ENCODE peak calls at places on chromosomes 3 and 15, in seven cellular contexts. V, Q, R, P, G, X and B are unnamed samples.

GRCh38 chr3:194244167-194244566 is 107.0 kb downstream of the CPN2 start:
- DNase-seq in V (no peak), Q (no peak), R (no peak), P (no peak), G (no peak), X (no peak), B (no peak)

GRCh38 chr3:46671541-46672348 is 21.7 kb downstream of the ALS2CL start:
- DNase-seq in V (no peak), Q (no peak), R (no peak), P (no peak), G (no peak), X (no peak), B (no peak)

GRCh38 chr3:14772533-14773138 is 46.1 kb upstream of the FGD5 start:
- DNase-seq in V (no peak), Q (no peak), R (no peak), P (no peak), G (no peak), X (no peak), B (no peak)

GRCh38 chr15:55694652-55695150 is 48.3 kb downstream of the PRTG start:
- DNase-seq in V (no peak), Q (no peak), R (peak; percentile 44), P (no peak), G (no peak), X (peak; percentile 28), B (no peak)

GRCh38 chr3:174253221-174253620 is 605.9 kb upstream of the NAALADL2 start:
- DNase-seq in V (no peak), Q (no peak), R (no peak), P (no peak), G (no peak), X (no peak), B (no peak)

GRCh38 chr15:60369696-60370095 is 28.1 kb downstream of the ANXA2 start:
- DNase-seq in V (no peak), Q (no peak), R (no peak), P (no peak), G (no peak), X (no peak), B (no peak)

GRCh38 chr3:172680684-172681083 is 30.2 kb downstream of the NCEH1 start:
- DNase-seq in V (no peak), Q (no peak), R (no peak), P (no peak), G (no peak), X (no peak), B (no peak)

GRCh38 chr3:171328419-171329082 is 131.7 kb downstream of the TNIK start:
- DNase-seq in V (no peak), Q (no peak), R (no peak), P (peak; percentile 39), G (peak; percentile 39), X (no peak), B (peak; percentile 4)

GRCh38 chr3:184361532-184361931 is at the start of the genes CLCN2 and POLR2H:
- DNase-seq in V (peak; percentile 65), Q (no peak), R (peak; percentile 87), P (peak; percentile 79), G (peak; percentile 69), X (peak; percentile 55), B (peak; percentile 51)

GRCh38 chr15:50164458-50164857 is 17.5 kb upstream of the SLC27A2 start:
- DNase-seq in V (no peak), Q (no peak), R (no peak), P (no peak), G (no peak), X (no peak), B (no peak)

GRCh38 chr15:80796424-80796823 is 17.3 kb downstream of the CEMIP start:
- DNase-seq in V (no peak), Q (no peak), R (no peak), P (no peak), G (no peak), X (no peak), B (no peak)

GRCh38 chr3:179068779-179069530 is 2.7 kb downstream of the ZMAT3 start:
- DNase-seq in V (no peak), Q (no peak), R (no peak), P (peak; percentile 59), G (no peak), X (peak; percentile 42), B (no peak)

GRCh38 chr15:89654311-89654761 is 931 bp downstream of the KIF7 start:
- DNase-seq in V (peak; percentile 59), Q (no peak), R (no peak), P (no peak), G (no peak), X (no peak), B (peak; percentile 43)

GRCh38 chr15:92637621-92638020 is 18.0 kb downstream of the FAM174B start:
- DNase-seq in V (no peak), Q (no peak), R (no peak), P (no peak), G (no peak), X (no peak), B (peak; percentile 26)

GRCh38 chr3:122892118-122892517 is 97.2 kb downstream of the SLC49A4 start:
- DNase-seq in V (no peak), Q (no peak), R (no peak), P (no peak), G (no peak), X (no peak), B (no peak)

GRCh38 chr15:93460717-93461116 is 371.7 kb upstream of the RGMA start:
- DNase-seq in V (no peak), Q (no peak), R (no peak), P (no peak), G (no peak), X (no peak), B (no peak)

GRCh38 chr15:87758739-87759457 is 497.6 kb downstream of the NTRK3 start:
- DNase-seq in V (no peak), Q (no peak), R (no peak), P (no peak), G (no peak), X (no peak), B (no peak)

GRCh38 chr3:5787863-5788488 is 600.5 kb downstream of the EDEM1 start:
- DNase-seq in V (no peak), Q (no peak), R (peak; percentile 10), P (no peak), G (no peak), X (no peak), B (peak; percentile 46)

GRCh38 chr15:83446904-83447708 is at the start of gene SH3GL3:
- DNase-seq in V (peak; percentile 49), Q (peak; percentile 20), R (peak; percentile 34), P (peak; percentile 74), G (peak; percentile 78), X (peak; percentile 80), B (peak; percentile 65)

GRCh38 chr3:42823351-42823750 is 14.1 kb downstream of the ACKR2 start:
- DNase-seq in V (no peak), Q (no peak), R (no peak), P (no peak), G (no peak), X (no peak), B (no peak)

GRCh38 chr3:57961828-57962447 is 46.3 kb upstream of the FLNB start:
- DNase-seq in V (no peak), Q (no peak), R (no peak), P (no peak), G (no peak), X (peak; percentile 58), B (no peak)